ENCODE peak calls at places on chromosomes 5 and 9, in seven cellular contexts. P, N, T, U, Y, D and A are unnamed samples.
A peak's percentile ranks its signal among the peaks of the same experiment; 100 is the strongest.

GRCh38 chr9:76456202-76456926 is 2.6 kb upstream of the GCNT1 start:
- DNase-seq in P (peak; percentile 61), N (peak; percentile 99), T (peak; percentile 65), U (peak; percentile 31), Y (no peak), D (no peak), A (no peak)

GRCh38 chr9:126157409-126157808 is 169.2 kb upstream of the MVB12B start:
- DNase-seq in P (no peak), N (no peak), T (no peak), U (no peak), Y (no peak), D (no peak), A (no peak)

GRCh38 chr9:89945133-89945532 is 340.3 kb downstream of the GADD45G start:
- DNase-seq in P (no peak), N (no peak), T (no peak), U (no peak), Y (no peak), D (no peak), A (no peak)

GRCh38 chr5:66315784-66316183 is 171.7 kb downstream of the SREK1 start:
- DNase-seq in P (no peak), N (no peak), T (no peak), U (no peak), Y (no peak), D (no peak), A (no peak)

GRCh38 chr9:89453452-89453851 is 44.5 kb downstream of the SEMA4D start:
- DNase-seq in P (no peak), N (no peak), T (no peak), U (no peak), Y (no peak), D (no peak), A (no peak)

GRCh38 chr5:126866837-126867236 is 89.9 kb downstream of the LMNB1 start:
- DNase-seq in P (no peak), N (peak; percentile 18), T (no peak), U (no peak), Y (no peak), D (no peak), A (no peak)

GRCh38 chr9:115524467-115525059 is 406.6 kb upstream of the TNC start:
- DNase-seq in P (peak; percentile 40), N (peak; percentile 8), T (peak; percentile 10), U (peak; percentile 36), Y (no peak), D (no peak), A (no peak)

GRCh38 chr5:39517800-39518199 is 93.0 kb upstream of the DAB2 start:
- DNase-seq in P (peak; percentile 26), N (peak; percentile 67), T (no peak), U (no peak), Y (no peak), D (no peak), A (no peak)

GRCh38 chr5:138489705-138490104 is 24.4 kb downstream of the EGR1 start:
- DNase-seq in P (no peak), N (peak; percentile 0), T (no peak), U (no peak), Y (peak; percentile 39), D (no peak), A (no peak)

GRCh38 chr9:134204991-134205578 is 40.7 kb upstream of the RNU6ATAC start:
- DNase-seq in P (no peak), N (no peak), T (no peak), U (no peak), Y (peak; percentile 7), D (peak; percentile 55), A (no peak)

GRCh38 chr5:33346534-33346933 is 94.2 kb upstream of the TARS1 start:
- DNase-seq in P (no peak), N (no peak), T (no peak), U (no peak), Y (no peak), D (no peak), A (no peak)

GRCh38 chr5:177154003-177154643 is 20.6 kb downstream of the NSD1 start:
- DNase-seq in P (no peak), N (no peak), T (no peak), U (peak; percentile 54), Y (no peak), D (no peak), A (no peak)

GRCh38 chr9:126609191-126609590 is 4.5 kb upstream of the LMX1B start:
- DNase-seq in P (no peak), N (no peak), T (no peak), U (no peak), Y (no peak), D (no peak), A (no peak)

DNA sequence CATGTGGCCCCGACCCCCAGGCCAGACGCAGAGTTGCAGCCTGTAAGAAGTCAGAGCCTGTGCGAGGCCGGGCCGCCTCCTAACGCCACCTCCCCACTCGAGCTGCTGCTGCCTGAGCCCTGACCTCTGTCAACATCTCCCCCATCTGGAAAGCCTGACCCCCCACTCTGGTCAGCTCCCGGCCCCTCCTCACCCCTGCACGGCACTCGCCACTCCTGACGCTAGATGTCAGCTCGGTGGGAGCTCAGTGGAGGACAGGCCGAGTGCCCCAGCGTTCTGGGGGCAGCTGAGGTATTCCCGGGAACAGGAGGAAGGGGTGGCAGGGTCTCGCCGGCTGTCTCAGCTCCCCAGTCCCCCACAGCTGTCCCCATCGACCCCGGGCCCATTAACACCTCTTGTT is 19.9 kb downstream of the LHX3 start:
- DNase-seq in P (no peak), N (no peak), T (no peak), U (no peak), Y (no peak), D (no peak), A (no peak)
- TF ChIP-seq POLR2A in P (no peak), N (no peak), T (no peak), U (no peak), Y (no peak), D (no peak), A (no peak)

GRCh38 chr9:128007566-128008138 is 26.9 kb upstream of the EEIG1 start:
- DNase-seq in P (peak; percentile 61), N (peak; percentile 86), T (no peak), U (peak; percentile 21), Y (peak; percentile 60), D (peak; percentile 68), A (peak; percentile 74)
- TF ChIP-seq POLR2A in P (no peak), N (no peak), T (no peak), U (no peak), Y (no peak), D (no peak), A (no peak)

DNA sequence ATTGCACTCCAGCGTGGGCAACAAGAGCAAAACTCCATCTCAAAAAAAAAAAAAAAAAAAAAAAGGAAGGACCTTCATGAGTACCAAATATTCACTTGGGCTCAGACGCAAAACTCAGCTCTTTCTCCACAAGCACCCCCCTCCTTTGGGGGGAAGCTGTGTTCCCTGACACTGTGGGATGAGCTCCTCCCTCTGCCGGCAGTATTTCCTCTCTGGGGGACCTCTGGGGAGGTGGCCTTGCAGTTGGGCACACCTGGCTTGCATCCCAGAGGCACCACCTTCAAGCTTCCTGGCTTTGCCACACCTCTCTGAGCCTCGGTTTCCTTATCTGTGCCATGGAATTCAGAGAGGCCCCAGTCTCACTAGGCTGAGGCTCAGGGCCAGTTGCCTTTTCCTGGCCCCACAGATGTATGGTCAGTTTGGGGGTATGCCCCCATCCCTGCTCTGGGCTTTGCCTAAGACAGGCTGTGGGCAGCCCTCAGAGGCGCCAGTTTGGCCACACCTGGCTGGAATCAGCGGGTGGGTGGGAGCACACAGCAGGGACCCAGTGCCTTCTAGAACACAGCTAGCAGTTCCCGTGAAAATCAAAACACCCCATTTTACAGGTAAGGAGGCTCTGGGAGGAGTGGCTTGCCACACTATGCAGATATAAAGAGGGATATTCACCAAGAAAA is 157.5 kb upstream of the IER5L start:
- DNase-seq in P (no peak), N (no peak), T (peak; percentile 46), U (no peak), Y (no peak), D (no peak), A (no peak)
- TF ChIP-seq POLR2A in P (no peak), N (no peak), T (no peak), U (no peak), Y (no peak), D (no peak), A (peak; percentile 67)

GRCh38 chr5:75717082-75717922 is at the start of gene POC5:
- DNase-seq in P (peak; percentile 81), N (peak; percentile 98), T (peak; percentile 99), U (peak; percentile 95), Y (peak; percentile 96), D (peak; percentile 98), A (peak; percentile 95)
- TF ChIP-seq POLR2A in P (peak; percentile 87), N (no peak), T (peak; percentile 89), U (peak; percentile 43), Y (peak; percentile 33), D (peak; percentile 23), A (no peak)

DNA sequence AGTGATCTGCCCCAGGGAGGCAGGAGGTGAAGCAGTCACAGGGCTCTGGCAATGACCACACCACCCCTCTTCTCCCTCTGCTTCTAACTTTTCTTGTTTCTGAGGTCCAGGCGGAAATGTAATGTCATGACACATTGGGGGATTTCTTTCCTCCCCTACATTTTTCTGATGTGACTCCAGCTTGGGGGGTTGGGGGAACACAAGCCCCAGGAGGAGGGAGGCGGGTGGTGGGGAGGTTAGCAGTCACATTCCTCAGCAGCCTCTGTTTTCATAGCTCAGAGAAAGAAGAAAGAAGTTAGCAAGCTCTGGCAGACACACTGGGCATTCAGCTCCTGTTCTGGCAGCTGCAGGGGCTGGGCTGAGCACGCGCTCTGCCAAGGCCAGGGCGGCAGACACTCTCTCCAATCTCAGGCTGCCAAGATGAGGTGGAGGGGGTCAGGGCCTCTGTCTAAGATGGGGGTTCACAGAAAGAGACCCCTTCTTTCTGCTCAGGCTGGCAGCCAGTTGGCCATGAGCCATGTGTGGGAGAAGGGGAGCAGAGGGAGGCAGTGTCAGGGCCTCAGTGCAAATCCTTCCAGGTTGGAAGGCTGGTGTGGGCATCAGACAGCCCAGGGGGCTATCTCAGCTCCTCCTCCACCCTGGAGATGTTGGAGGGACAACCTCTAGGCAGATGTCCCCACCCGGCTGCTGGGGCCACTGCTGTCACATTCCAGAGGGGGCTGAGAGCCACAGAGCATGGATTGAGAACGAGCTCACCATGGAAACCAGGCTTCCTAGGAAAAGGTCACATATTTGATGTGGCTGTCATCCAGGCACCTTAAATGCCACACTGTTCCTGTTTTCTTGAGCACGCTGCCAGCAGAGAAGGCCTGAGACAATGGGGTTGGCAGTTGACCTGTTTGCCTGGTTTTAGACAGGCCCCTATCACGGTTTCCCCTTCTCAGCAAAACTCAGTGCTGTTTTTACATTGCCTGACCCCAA is 20.1 kb upstream of the PFDN1 start:
- DNase-seq in P (peak; percentile 76), N (peak; percentile 94), T (peak; percentile 74), U (peak; percentile 93), Y (peak; percentile 40), D (no peak), A (peak; percentile 59)
- TF ChIP-seq POLR2A in P (peak; percentile 38), N (no peak), T (peak; percentile 34), U (no peak), Y (no peak), D (no peak), A (no peak)

DNA sequence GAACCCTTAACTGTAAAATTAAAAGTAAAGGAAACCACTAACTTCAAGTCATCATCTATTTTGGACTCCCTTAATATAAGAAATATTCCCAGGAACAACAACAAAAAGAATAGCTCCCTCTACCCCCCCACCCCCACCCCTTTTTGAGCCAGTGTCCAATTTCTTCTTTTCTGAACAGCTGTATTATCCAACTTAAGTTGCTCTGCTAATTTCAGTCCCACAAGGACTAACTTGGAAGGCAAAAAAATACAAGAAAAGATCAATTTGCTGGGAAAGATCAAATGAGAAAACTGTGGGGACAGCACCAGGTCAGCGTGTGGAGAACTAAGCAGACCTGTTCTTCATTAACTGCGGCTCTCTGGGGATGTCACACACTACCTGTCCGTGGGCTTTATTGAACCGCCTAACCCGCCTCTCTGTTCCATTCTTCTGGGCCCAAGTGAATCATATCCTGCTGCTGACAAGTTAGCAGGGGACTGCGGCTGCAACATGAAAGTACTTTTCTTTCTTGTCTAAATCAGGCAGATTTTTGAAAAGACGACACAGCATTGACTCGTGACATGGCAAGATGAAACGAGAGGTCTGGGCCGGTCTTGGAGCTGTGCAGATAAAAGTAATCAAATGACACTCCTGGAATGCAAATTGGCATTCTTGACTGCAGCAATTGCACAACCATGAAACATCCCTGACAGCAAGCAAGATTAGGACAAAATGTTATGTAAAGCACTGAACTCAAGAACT is 2.7 kb downstream of the BNC2 start:
- DNase-seq in P (peak; percentile 40), N (peak; percentile 41), T (no peak), U (peak; percentile 10), Y (peak; percentile 69), D (no peak), A (no peak)
- TF ChIP-seq POLR2A in P (no peak), N (no peak), T (no peak), U (no peak), Y (no peak), D (no peak), A (no peak)